ENCODE peak calls at places on chromosomes 12 and 14, in six cellular contexts. W, J, U, D, K and N are unnamed samples.

GRCh38 chr12:84910549-84911241 is 1.9 kb downstream of the SLC6A15 start:
- DNase-seq in W (no peak), J (no peak), U (no peak), D (no peak), K (no peak), N (no peak)

GRCh38 chr14:76882646-76883045 is 56.4 kb downstream of the LRRC74A start:
- DNase-seq in W (no peak), J (no peak), U (no peak), D (no peak), K (no peak), N (no peak)

GRCh38 chr12:24742378-24742777 is 206.5 kb downstream of the BCAT1 start:
- DNase-seq in W (no peak), J (no peak), U (no peak), D (no peak), K (no peak), N (no peak)

GRCh38 chr14:91985008-91985407 is 37.5 kb upstream of the FBLN5 start:
- DNase-seq in W (no peak), J (no peak), U (no peak), D (no peak), K (no peak), N (no peak)

GRCh38 chr12:76764856-76765255 is 941 bp downstream of the ZDHHC17 start:
- DNase-seq in W (peak), J (no peak), U (no peak), D (no peak), K (no peak), N (no peak)

GRCh38 chr14:69289811-69290520 is 30.0 kb downstream of the GALNT16 start:
- DNase-seq in W (no peak), J (no peak), U (no peak), D (no peak), K (no peak), N (no peak)

GRCh38 chr12:105214141-105214540 is 21.8 kb downstream of the APPL2 start:
- DNase-seq in W (peak), J (no peak), U (no peak), D (no peak), K (no peak), N (no peak)

GRCh38 chr12:48157889-48158370 is 615 bp upstream of the ASB8 start:
- DNase-seq in W (no peak), J (no peak), U (no peak), D (no peak), K (no peak), N (no peak)

GRCh38 chr12:24280085-24280842 is 330.8 kb upstream of the SOX5 start:
- DNase-seq in W (no peak), J (no peak), U (no peak), D (no peak), K (no peak), N (no peak)

GRCh38 chr14:56284641-56285040 is 166.4 kb downstream of the PELI2 start:
- DNase-seq in W (no peak), J (no peak), U (no peak), D (no peak), K (no peak), N (no peak)

GRCh38 chr14:63180017-63180416 is 24.2 kb upstream of the RHOJ start:
- DNase-seq in W (no peak), J (no peak), U (no peak), D (peak), K (peak), N (no peak)

GRCh38 chr14:81727243-81727642 is 193.6 kb upstream of the SEL1L start:
- DNase-seq in W (no peak), J (peak), U (no peak), D (peak), K (no peak), N (no peak)

GRCh38 chr14:100387450-100387849 is 64.3 kb downstream of the SLC25A47 start:
- DNase-seq in W (no peak), J (no peak), U (no peak), D (no peak), K (no peak), N (no peak)

GRCh38 chr12:114662512-114663177 is 21.3 kb downstream of the TBX3 start:
- DNase-seq in W (peak), J (peak), U (peak), D (peak), K (peak), N (peak)

GRCh38 chr12:72346331-72346944 is 74.3 kb downstream of the TRHDE start:
- DNase-seq in W (peak), J (peak), U (peak), D (peak), K (peak), N (no peak)

GRCh38 chr14:61569783-61570182 is 125.5 kb upstream of the HIF1A start:
- DNase-seq in W (peak), J (no peak), U (no peak), D (peak), K (no peak), N (no peak)

GRCh38 chr14:99768381-99768780 is 24.8 kb upstream of the EML1 start:
- DNase-seq in W (no peak), J (no peak), U (no peak), D (no peak), K (no peak), N (no peak)

GRCh38 chr12:38721611-38722252 is 183.7 kb downstream of the CPNE8 start:
- DNase-seq in W (no peak), J (no peak), U (no peak), D (no peak), K (no peak), N (no peak)

GRCh38 chr12:125140239-125140917 is 75.1 kb downstream of the AACS start:
- DNase-seq in W (no peak), J (no peak), U (no peak), D (no peak), K (no peak), N (no peak)

GRCh38 chr12:5623411-5623810 is 191.5 kb downstream of the NTF3 start:
- DNase-seq in W (no peak), J (no peak), U (no peak), D (no peak), K (no peak), N (no peak)

GRCh38 chr14:67806228-67806627 is 10.2 kb downstream of the ZFYVE26 start:
- DNase-seq in W (no peak), J (no peak), U (no peak), D (no peak), K (no peak), N (no peak)

GRCh38 chr14:25400607-25401206 is 350.8 kb upstream of the STXBP6 start:
- DNase-seq in W (no peak), J (peak), U (no peak), D (peak), K (peak), N (peak)

GRCh38 chr14:72822946-72823611 is 70.8 kb downstream of the DPF3 start:
- DNase-seq in W (no peak), J (no peak), U (no peak), D (peak), K (no peak), N (no peak)

GRCh38 chr12:131404705-131405104 is 306.2 kb upstream of the SFSWAP start:
- DNase-seq in W (no peak), J (no peak), U (no peak), D (no peak), K (no peak), N (no peak)

GRCh38 chr12:108060910-108061309 is 68.2 kb upstream of the WSCD2 start:
- DNase-seq in W (no peak), J (no peak), U (no peak), D (no peak), K (no peak), N (no peak)

GRCh38 chr12:79251356-79251755 is 386.8 kb downstream of the SYT1 start:
- DNase-seq in W (no peak), J (no peak), U (no peak), D (no peak), K (no peak), N (no peak)